ENCODE peak calls at places on chromosomes 2 and 18, in ten cellular contexts. One of them, this sample, is unnamed.

GRCh38 chr18:12252061-12252460 is 2.1 kb upstream of the CIDEA start:
- DNase-seq in heart left ventricle: no peak
- DNase-seq in WTC11: no peak
- DNase-seq in neural progenitor cell: no peak
- DNase-seq in AG09309: no peak
- DNase-seq in fibroblast of the aortic adventitia: no peak
- DNase-seq in GM12864: no peak
- DNase-seq in MCF 10A: no peak
- DNase-seq in endothelial cell: no peak
- DNase-seq in Peyer's patch: no peak
- DNase-seq in this sample: no peak

GRCh38 chr2:208311954-208312353 is 45.9 kb downstream of the PIKFYVE start:
- DNase-seq in heart left ventricle: no peak
- DNase-seq in WTC11: no peak
- DNase-seq in neural progenitor cell: no peak
- DNase-seq in AG09309: no peak
- DNase-seq in fibroblast of the aortic adventitia: no peak
- DNase-seq in GM12864: peak
- DNase-seq in MCF 10A: no peak
- DNase-seq in endothelial cell: no peak
- DNase-seq in Peyer's patch: no peak
- DNase-seq in this sample: no peak

GRCh38 chr2:105432749-105433148 is 33.9 kb upstream of the FHL2 start:
- DNase-seq in heart left ventricle: no peak
- DNase-seq in WTC11: no peak
- DNase-seq in neural progenitor cell: no peak
- DNase-seq in AG09309: no peak
- DNase-seq in fibroblast of the aortic adventitia: peak
- DNase-seq in GM12864: no peak
- DNase-seq in MCF 10A: peak
- DNase-seq in endothelial cell: no peak
- DNase-seq in Peyer's patch: no peak
- DNase-seq in this sample: no peak

GRCh38 chr2:101223814-101224231 is 28.9 kb upstream of the CNOT11 start:
- DNase-seq in heart left ventricle: no peak
- DNase-seq in WTC11: no peak
- DNase-seq in neural progenitor cell: no peak
- DNase-seq in AG09309: peak
- DNase-seq in fibroblast of the aortic adventitia: no peak
- DNase-seq in GM12864: peak
- DNase-seq in MCF 10A: no peak
- DNase-seq in endothelial cell: no peak
- DNase-seq in Peyer's patch: peak
- DNase-seq in this sample: no peak

GRCh38 chr18:39360072-39360471 is 1794.5 kb upstream of the CELF4 start:
- DNase-seq in heart left ventricle: no peak
- DNase-seq in WTC11: no peak
- DNase-seq in neural progenitor cell: no peak
- DNase-seq in AG09309: no peak
- DNase-seq in fibroblast of the aortic adventitia: no peak
- DNase-seq in GM12864: no peak
- DNase-seq in MCF 10A: no peak
- DNase-seq in endothelial cell: no peak
- DNase-seq in Peyer's patch: no peak
- DNase-seq in this sample: no peak

GRCh38 chr18:36352384-36352783 is 54.9 kb downstream of the FHOD3 start:
- DNase-seq in heart left ventricle: no peak
- DNase-seq in WTC11: no peak
- DNase-seq in neural progenitor cell: no peak
- DNase-seq in AG09309: peak
- DNase-seq in fibroblast of the aortic adventitia: peak
- DNase-seq in GM12864: no peak
- DNase-seq in MCF 10A: peak
- DNase-seq in endothelial cell: no peak
- DNase-seq in Peyer's patch: no peak
- DNase-seq in this sample: peak

GRCh38 chr18:35507192-35507591 is 9.4 kb upstream of the INO80C start:
- DNase-seq in heart left ventricle: no peak
- DNase-seq in WTC11: no peak
- DNase-seq in neural progenitor cell: no peak
- DNase-seq in AG09309: no peak
- DNase-seq in fibroblast of the aortic adventitia: no peak
- DNase-seq in GM12864: no peak
- DNase-seq in MCF 10A: no peak
- DNase-seq in endothelial cell: no peak
- DNase-seq in Peyer's patch: no peak
- DNase-seq in this sample: no peak

GRCh38 chr2:16773080-16773713 is 107.6 kb upstream of the CYRIA start:
- DNase-seq in heart left ventricle: no peak
- DNase-seq in WTC11: peak
- DNase-seq in neural progenitor cell: peak
- DNase-seq in AG09309: peak
- DNase-seq in fibroblast of the aortic adventitia: peak
- DNase-seq in GM12864: no peak
- DNase-seq in MCF 10A: peak
- DNase-seq in endothelial cell: peak
- DNase-seq in Peyer's patch: no peak
- DNase-seq in this sample: peak

GRCh38 chr18:79787527-79788095 is 10.1 kb upstream of the KCNG2 start:
- DNase-seq in heart left ventricle: no peak
- DNase-seq in WTC11: no peak
- DNase-seq in neural progenitor cell: no peak
- DNase-seq in AG09309: no peak
- DNase-seq in fibroblast of the aortic adventitia: no peak
- DNase-seq in GM12864: no peak
- DNase-seq in MCF 10A: no peak
- DNase-seq in endothelial cell: no peak
- DNase-seq in Peyer's patch: no peak
- DNase-seq in this sample: no peak

GRCh38 chr2:211836409-211836808 is 702.2 kb downstream of the ERBB4 start:
- DNase-seq in heart left ventricle: no peak
- DNase-seq in WTC11: no peak
- DNase-seq in neural progenitor cell: no peak
- DNase-seq in AG09309: no peak
- DNase-seq in fibroblast of the aortic adventitia: no peak
- DNase-seq in GM12864: no peak
- DNase-seq in MCF 10A: no peak
- DNase-seq in endothelial cell: no peak
- DNase-seq in Peyer's patch: no peak
- DNase-seq in this sample: no peak

GRCh38 chr2:148020036-148020357 is 540 bp downstream of the ORC4 start:
- DNase-seq in heart left ventricle: no peak
- DNase-seq in WTC11: no peak
- DNase-seq in neural progenitor cell: no peak
- DNase-seq in AG09309: no peak
- DNase-seq in fibroblast of the aortic adventitia: peak
- DNase-seq in GM12864: no peak
- DNase-seq in MCF 10A: no peak
- DNase-seq in endothelial cell: no peak
- DNase-seq in Peyer's patch: no peak
- DNase-seq in this sample: no peak

GRCh38 chr2:235106874-235107639 is 155.2 kb downstream of the SH3BP4 start:
- DNase-seq in heart left ventricle: peak
- DNase-seq in WTC11: peak
- DNase-seq in neural progenitor cell: peak
- DNase-seq in AG09309: peak
- DNase-seq in fibroblast of the aortic adventitia: peak
- DNase-seq in GM12864: no peak
- DNase-seq in MCF 10A: peak
- DNase-seq in endothelial cell: peak
- DNase-seq in Peyer's patch: peak
- DNase-seq in this sample: peak

GRCh38 chr2:238160206-238161129 is 1.7 kb downstream of the ERFE start:
- DNase-seq in heart left ventricle: no peak
- DNase-seq in WTC11: peak
- DNase-seq in neural progenitor cell: peak
- DNase-seq in AG09309: no peak
- DNase-seq in fibroblast of the aortic adventitia: no peak
- DNase-seq in GM12864: no peak
- DNase-seq in MCF 10A: no peak
- DNase-seq in endothelial cell: no peak
- DNase-seq in Peyer's patch: no peak
- DNase-seq in this sample: no peak

GRCh38 chr18:22285299-22286140 is 116.1 kb downstream of the GATA6 start:
- DNase-seq in heart left ventricle: no peak
- DNase-seq in WTC11: no peak
- DNase-seq in neural progenitor cell: no peak
- DNase-seq in AG09309: no peak
- DNase-seq in fibroblast of the aortic adventitia: peak
- DNase-seq in GM12864: no peak
- DNase-seq in MCF 10A: peak
- DNase-seq in endothelial cell: no peak
- DNase-seq in Peyer's patch: no peak
- DNase-seq in this sample: no peak

GRCh38 chr2:65528241-65528574 is 95.8 kb upstream of the SPRED2 start:
- DNase-seq in heart left ventricle: no peak
- DNase-seq in WTC11: no peak
- DNase-seq in neural progenitor cell: no peak
- DNase-seq in AG09309: no peak
- DNase-seq in fibroblast of the aortic adventitia: no peak
- DNase-seq in GM12864: no peak
- DNase-seq in MCF 10A: no peak
- DNase-seq in endothelial cell: no peak
- DNase-seq in Peyer's patch: peak
- DNase-seq in this sample: no peak

GRCh38 chr2:194319222-194319992 is 1337.6 kb upstream of the SLC39A10 start:
- DNase-seq in heart left ventricle: no peak
- DNase-seq in WTC11: peak
- DNase-seq in neural progenitor cell: peak
- DNase-seq in AG09309: no peak
- DNase-seq in fibroblast of the aortic adventitia: no peak
- DNase-seq in GM12864: peak
- DNase-seq in MCF 10A: no peak
- DNase-seq in endothelial cell: no peak
- DNase-seq in Peyer's patch: no peak
- DNase-seq in this sample: no peak

GRCh38 chr2:121839584-121839983 is 84.1 kb downstream of the TSN start:
- DNase-seq in heart left ventricle: no peak
- DNase-seq in WTC11: no peak
- DNase-seq in neural progenitor cell: no peak
- DNase-seq in AG09309: no peak
- DNase-seq in fibroblast of the aortic adventitia: no peak
- DNase-seq in GM12864: no peak
- DNase-seq in MCF 10A: no peak
- DNase-seq in endothelial cell: no peak
- DNase-seq in Peyer's patch: no peak
- DNase-seq in this sample: no peak
- TF ChIP-seq CTCF in heart left ventricle: no peak
- TF ChIP-seq CTCF in WTC11: no peak
- TF ChIP-seq CTCF in neural progenitor cell: peak
- TF ChIP-seq CTCF in AG09309: no peak
- TF ChIP-seq CTCF in fibroblast of the aortic adventitia: no peak
- TF ChIP-seq CTCF in GM12864: peak
- TF ChIP-seq CTCF in MCF 10A: no peak
- TF ChIP-seq CTCF in endothelial cell: no peak
- TF ChIP-seq CTCF in Peyer's patch: no peak
- TF ChIP-seq CTCF in this sample: no peak

DNA sequence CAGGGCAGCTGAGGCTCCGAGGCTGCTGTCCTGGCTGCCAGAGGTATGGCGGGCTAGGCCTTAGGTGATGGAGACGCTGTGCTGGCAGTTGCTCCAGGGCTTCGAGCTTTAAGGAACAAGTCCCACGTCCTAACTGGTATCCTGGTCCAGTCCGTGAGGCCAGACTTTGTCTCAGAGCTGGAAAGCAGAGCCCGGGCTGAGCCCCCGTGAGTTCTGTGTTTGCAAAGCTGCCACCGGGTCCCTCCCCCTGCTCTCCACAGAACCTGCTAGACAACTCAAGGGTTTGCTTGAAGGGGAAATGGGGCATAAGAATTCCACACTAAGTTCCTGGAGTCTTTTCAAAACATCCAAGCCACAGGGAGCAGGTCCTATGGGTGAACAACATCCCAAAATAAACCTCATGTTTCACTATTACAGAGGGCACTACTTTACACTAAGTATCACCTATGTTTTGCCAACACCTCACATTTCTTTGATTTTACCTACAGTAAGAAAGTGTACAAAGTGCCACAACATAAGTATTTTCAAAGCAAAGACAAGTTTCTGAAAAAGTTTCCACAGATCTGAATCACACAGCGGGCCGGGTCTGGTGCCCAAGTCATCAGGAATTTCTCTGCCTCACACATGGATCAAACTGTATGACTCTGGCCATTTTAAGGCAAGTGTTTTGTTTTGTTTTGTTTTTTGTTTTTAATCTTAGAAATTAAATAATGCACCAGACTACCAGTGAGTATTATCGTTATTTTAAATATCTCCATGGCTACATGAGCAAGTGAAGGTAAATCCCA is 73.6 kb downstream of the ZNF516 start:
- DNase-seq in heart left ventricle: no peak
- DNase-seq in WTC11: no peak
- DNase-seq in neural progenitor cell: no peak
- DNase-seq in AG09309: no peak
- DNase-seq in fibroblast of the aortic adventitia: no peak
- DNase-seq in GM12864: no peak
- DNase-seq in MCF 10A: no peak
- DNase-seq in endothelial cell: no peak
- DNase-seq in Peyer's patch: peak
- DNase-seq in this sample: no peak
- TF ChIP-seq CTCF in heart left ventricle: no peak
- TF ChIP-seq CTCF in WTC11: no peak
- TF ChIP-seq CTCF in neural progenitor cell: no peak
- TF ChIP-seq CTCF in AG09309: no peak
- TF ChIP-seq CTCF in fibroblast of the aortic adventitia: no peak
- TF ChIP-seq CTCF in GM12864: no peak
- TF ChIP-seq CTCF in MCF 10A: no peak
- TF ChIP-seq CTCF in endothelial cell: no peak
- TF ChIP-seq CTCF in Peyer's patch: no peak
- TF ChIP-seq CTCF in this sample: no peak

GRCh38 chr18:10519999-10520935 is 5.6 kb upstream of the NAPG start:
- DNase-seq in heart left ventricle: peak
- DNase-seq in WTC11: peak
- DNase-seq in neural progenitor cell: peak
- DNase-seq in AG09309: peak
- DNase-seq in fibroblast of the aortic adventitia: peak
- DNase-seq in GM12864: peak
- DNase-seq in MCF 10A: peak
- DNase-seq in endothelial cell: peak
- DNase-seq in Peyer's patch: peak
- DNase-seq in this sample: peak
- TF ChIP-seq CTCF in heart left ventricle: peak
- TF ChIP-seq CTCF in WTC11: peak
- TF ChIP-seq CTCF in neural progenitor cell: peak
- TF ChIP-seq CTCF in AG09309: peak
- TF ChIP-seq CTCF in fibroblast of the aortic adventitia: peak
- TF ChIP-seq CTCF in GM12864: peak
- TF ChIP-seq CTCF in MCF 10A: peak
- TF ChIP-seq CTCF in endothelial cell: peak
- TF ChIP-seq CTCF in Peyer's patch: peak
- TF ChIP-seq CTCF in this sample: peak

DNA sequence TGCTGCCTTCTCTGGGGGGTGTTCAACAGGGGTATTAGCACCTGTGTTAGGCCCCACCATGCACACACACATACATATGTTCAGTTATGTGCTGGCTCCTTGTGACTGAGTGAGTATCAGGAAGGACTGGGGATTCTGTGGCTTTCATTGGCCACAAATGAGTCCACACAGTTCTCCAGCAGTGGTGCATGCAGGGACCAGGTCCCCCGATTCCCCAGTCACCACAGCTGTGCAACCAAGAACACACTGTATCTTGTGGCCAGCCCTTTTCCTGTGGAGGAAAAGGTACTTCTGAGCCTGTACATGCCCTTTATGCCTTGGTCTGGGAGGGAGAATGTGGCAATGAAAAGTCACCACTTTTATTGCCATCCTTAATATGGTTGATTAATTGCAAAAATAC is 74.9 kb upstream of the KLF7 start:
- DNase-seq in heart left ventricle: no peak
- DNase-seq in WTC11: no peak
- DNase-seq in neural progenitor cell: no peak
- DNase-seq in AG09309: no peak
- DNase-seq in fibroblast of the aortic adventitia: no peak
- DNase-seq in GM12864: no peak
- DNase-seq in MCF 10A: peak
- DNase-seq in endothelial cell: no peak
- DNase-seq in Peyer's patch: no peak
- DNase-seq in this sample: no peak
- TF ChIP-seq CTCF in heart left ventricle: no peak
- TF ChIP-seq CTCF in WTC11: no peak
- TF ChIP-seq CTCF in neural progenitor cell: no peak
- TF ChIP-seq CTCF in AG09309: no peak
- TF ChIP-seq CTCF in fibroblast of the aortic adventitia: no peak
- TF ChIP-seq CTCF in GM12864: no peak
- TF ChIP-seq CTCF in MCF 10A: no peak
- TF ChIP-seq CTCF in endothelial cell: no peak
- TF ChIP-seq CTCF in Peyer's patch: no peak
- TF ChIP-seq CTCF in this sample: no peak

This sample was measured in body of pancreas.